ENCODE peak calls at places on chromosomes 11 and 22, in five cellular contexts. Z, W, N, J and M are unnamed samples.

GRCh38 chr11:123202723-123203122 is 7.7 kb upstream of the CLMP start:
- DNase-seq in W (no peak), N (no peak), J (no peak), Z (no peak), M (no peak)

GRCh38 chr11:113615773-113616172 is 90.3 kb downstream of the TMPRSS5 start:
- DNase-seq in Z (peak; percentile 74), W (no peak), N (peak; percentile 27), J (no peak), M (no peak)

GRCh38 chr22:29216873-29217666 is 11.4 kb downstream of the EMID1 start:
- DNase-seq in J (peak; percentile 26), Z (peak; percentile 55), W (no peak), N (no peak), M (no peak)

GRCh38 chr22:39908737-39909136 is 7.9 kb downstream of the GRAP2 start:
- DNase-seq in J (no peak), Z (peak; percentile 24), N (no peak), W (no peak), M (no peak)

GRCh38 chr22:19703869-19704268 is 10.4 kb upstream of the SEPTIN5 start:
- DNase-seq in J (no peak), N (no peak), Z (no peak), W (no peak), M (no peak)

GRCh38 chr11:12696911-12697581 is 22.8 kb downstream of the TEAD1 start:
- DNase-seq in J (no peak), W (no peak), Z (no peak), N (no peak), M (no peak)

GRCh38 chr11:75277211-75277805 is 36.7 kb downstream of the TPBGL start:
- DNase-seq in J (no peak), W (no peak), Z (no peak), N (no peak), M (no peak)

GRCh38 chr11:9573775-9574555 is 495 bp downstream of the WEE1 start:
- DNase-seq in J (no peak), W (no peak), N (no peak), Z (no peak), M (no peak)

GRCh38 chr11:69406060-69406459 is 75.4 kb upstream of the LINC01488 start:
- DNase-seq in Z (no peak), N (no peak), J (no peak), W (no peak), M (no peak)

GRCh38 chr11:3022300-3022967 is 30.3 kb upstream of the NAP1L4 start:
- DNase-seq in W (peak; percentile 41), Z (peak; percentile 66), N (peak; percentile 36), J (peak; percentile 42), M (peak; percentile 23)

GRCh38 chr11:37506516-37506915 is 908.5 kb upstream of the RAG2 start:
- DNase-seq in W (no peak), Z (no peak), J (no peak), N (no peak), M (no peak)

GRCh38 chr11:2934611-2935239 is 5.5 kb upstream of the PHLDA2 start:
- DNase-seq in W (no peak), Z (no peak), J (no peak), N (no peak), M (no peak)